ENCODE peak calls at places on chromosome 18, in seven cellular contexts. E is NCI-H345, J is neural progenitor cell, G is EL, W is HTR-8/SVneo, L is NCI-H510A, D is AML-193. R is an unnamed sample.

GRCh38 chr18:34222025-34222395 is 2.7 kb downstream of the NOL4 start:
- DNase-seq in E (peak; percentile 71), J (peak; percentile 60), G (no peak), W (no peak), L (peak; percentile 79), D (no peak), R (no peak)

GRCh38 chr18:59065684-59066083 is 74.0 kb upstream of the SEC11C start:
- DNase-seq in E (no peak), J (no peak), G (no peak), W (no peak), L (no peak), D (no peak), R (no peak)

GRCh38 chr18:48191494-48191893 is 217.7 kb downstream of the ZBTB7C start:
- DNase-seq in E (no peak), J (peak; percentile 36), G (no peak), W (no peak), L (peak; percentile 47), D (no peak), R (no peak)

GRCh38 chr18:10234912-10235439 is 219.5 kb upstream of the APCDD1 start:
- DNase-seq in E (peak; percentile 9), J (no peak), G (peak; percentile 75), W (peak; percentile 48), L (no peak), D (no peak), R (no peak)

GRCh38 chr18:48032876-48033769 is 102.7 kb upstream of the SMAD2 start:
- DNase-seq in E (no peak), J (no peak), G (peak; percentile 47), W (no peak), L (no peak), D (no peak), R (no peak)

GRCh38 chr18:13137041-13137938 is 81.3 kb upstream of the LDLRAD4 start:
- DNase-seq in E (no peak), J (peak; percentile 21), G (peak; percentile 28), W (no peak), L (no peak), D (peak; percentile 6), R (no peak)

GRCh38 chr18:35095983-35096676 is 54.9 kb downstream of the MAPRE2 start:
- DNase-seq in E (no peak), J (no peak), G (peak; percentile 48), W (no peak), L (no peak), D (no peak), R (no peak)

GRCh38 chr18:61898576-61899205 is 5.9 kb upstream of the RNF152 start:
- DNase-seq in E (no peak), J (no peak), G (peak; percentile 55), W (no peak), L (no peak), D (no peak), R (no peak)

GRCh38 chr18:7272268-7273049 is 41.6 kb downstream of the LRRC30 start:
- DNase-seq in E (peak; percentile 83), J (peak; percentile 89), G (peak; percentile 63), W (peak; percentile 55), L (peak; percentile 39), D (peak; percentile 2), R (peak; percentile 32)

GRCh38 chr18:23837591-23837990 is 148.3 kb downstream of the LAMA3 start:
- DNase-seq in E (no peak), J (no peak), G (peak; percentile 85), W (peak; percentile 34), L (no peak), D (no peak), R (no peak)

GRCh38 chr18:58639751-58640427 is 11.0 kb upstream of the ALPK2 start:
- DNase-seq in E (no peak), J (no peak), G (peak; percentile 85), W (peak; percentile 57), L (no peak), D (no peak), R (no peak)

GRCh38 chr18:36693931-36694661 is 134.7 kb downstream of the TPGS2 start:
- DNase-seq in E (peak; percentile 94), J (no peak), G (peak; percentile 60), W (no peak), L (peak; percentile 95), D (no peak), R (no peak)

GRCh38 chr18:50636366-50637057 is 76.6 kb downstream of the MAPK4 start:
- DNase-seq in E (no peak), J (no peak), G (no peak), W (no peak), L (no peak), D (no peak), R (no peak)

R was measured in brain pericyte.